ENCODE peak calls at places on chromosomes 1 and 21, in five cellular contexts. U is MCF 10A; K is activated CD4-positive, alpha-beta T cell treated with anti-CD3 and anti-CD28 coated beads, Interleukin-2, amount 50 U/mL, for 4 hours; F is T-helper 1 cell; Y is A172. S is an unnamed sample.

GRCh38 chr21:45064618-45065399 is 9.6 kb upstream of the ADARB1 start:
- DNase-seq in U (no peak), K (no peak), F (no peak), Y (no peak), S (no peak)

GRCh38 chr1:50605186-50605875 is 182.1 kb upstream of the DMRTA2 start:
- DNase-seq in U (peak; percentile 70), K (no peak), F (peak; percentile 12), Y (peak; percentile 39), S (no peak)

GRCh38 chr21:41443562-41443961 is 17.5 kb downstream of the MX1 start:
- DNase-seq in U (no peak), K (no peak), F (no peak), Y (no peak), S (no peak)

GRCh38 chr1:67708606-67709005 is 23.6 kb downstream of the GADD45A start:
- DNase-seq in U (peak; percentile 85), K (no peak), F (no peak), Y (peak; percentile 86), S (no peak)

GRCh38 chr1:102970496-102971078 is 137.7 kb downstream of the COL11A1 start:
- DNase-seq in U (peak; percentile 68), K (no peak), F (peak; percentile 16), Y (peak; percentile 53), S (no peak)

GRCh38 chr1:174998569-174999215 is 1.1 kb upstream of the CACYBP start:
- DNase-seq in U (peak; percentile 85), K (peak; percentile 17), F (peak; percentile 74), Y (peak; percentile 75), S (peak; percentile 21)

GRCh38 chr1:87805661-87806376 is 477.1 kb downstream of the LMO4 start:
- DNase-seq in U (peak; percentile 43), K (no peak), F (no peak), Y (peak; percentile 66), S (no peak)

GRCh38 chr1:58908539-58909161 is 124.8 kb upstream of the JUN start:
- DNase-seq in U (peak; percentile 46), K (no peak), F (no peak), Y (no peak), S (no peak)

GRCh38 chr1:97093742-97094141 is 372.2 kb downstream of the PTBP2 start:
- DNase-seq in U (peak; percentile 32), K (no peak), F (no peak), Y (no peak), S (no peak)

GRCh38 chr1:63662846-63663245 is 69.6 kb downstream of the PGM1 start:
- DNase-seq in U (peak; percentile 93), K (no peak), F (no peak), Y (peak; percentile 84), S (no peak)

GRCh38 chr1:7207875-7208646 is 422.8 kb downstream of the CAMTA1 start:
- DNase-seq in U (peak; percentile 74), K (no peak), F (peak; percentile 27), Y (peak; percentile 48), S (no peak)

GRCh38 chr1:41980872-41981653 is 62.3 kb upstream of the HIVEP3 start:
- DNase-seq in U (no peak), K (no peak), F (peak; percentile 29), Y (peak; percentile 22), S (no peak)

GRCh38 chr1:183281039-183281438 is 95.0 kb downstream of the LAMC2 start:
- DNase-seq in U (peak; percentile 96), K (no peak), F (no peak), Y (peak; percentile 61), S (no peak)

GRCh38 chr1:10450156-10450801 is 448 bp downstream of the CORT start:
- DNase-seq in U (no peak), K (no peak), F (no peak), Y (no peak), S (no peak)

GRCh38 chr1:230086152-230086551 is 19.1 kb downstream of the GALNT2 start:
- DNase-seq in U (no peak), K (no peak), F (no peak), Y (no peak), S (no peak)

GRCh38 chr1:199129247-199129646 is 490.4 kb downstream of the PTPRC start:
- DNase-seq in U (peak; percentile 20), K (no peak), F (no peak), Y (no peak), S (no peak)

GRCh38 chr1:244653439-244654283 is 735 bp downstream of the DESI2 start:
- DNase-seq in U (peak; percentile 65), K (no peak), F (no peak), Y (peak; percentile 14), S (peak; percentile 52)

GRCh38 chr1:229208481-229208880 is 62.4 kb upstream of the RAB4A start:
- DNase-seq in U (no peak), K (no peak), F (no peak), Y (no peak), S (no peak)

GRCh38 chr21:26708223-26708800 is 135.2 kb upstream of the CYYR1 start:
- DNase-seq in U (no peak), K (no peak), F (no peak), Y (no peak), S (no peak)

GRCh38 chr1:246583056-246583440 is 16.8 kb downstream of the CNST start:
- DNase-seq in U (no peak), K (no peak), F (no peak), Y (no peak), S (no peak)

GRCh38 chr1:187516874-187517273 is 688.1 kb downstream of the PLA2G4A start:
- DNase-seq in U (peak; percentile 43), K (no peak), F (no peak), Y (peak; percentile 33), S (no peak)

GRCh38 chr1:232602622-232603021 is 27.3 kb downstream of the SIPA1L2 start:
- DNase-seq in U (no peak), K (no peak), F (no peak), Y (no peak), S (no peak)

GRCh38 chr1:159849972-159850371 is 12.5 kb downstream of the VSIG8 start:
- DNase-seq in U (peak; percentile 75), K (no peak), F (no peak), Y (peak; percentile 85), S (no peak)

GRCh38 chr1:81600878-81601658 is 199.7 kb upstream of the ADGRL2 start:
- DNase-seq in U (no peak), K (no peak), F (no peak), Y (no peak), S (no peak)